ENCODE peak calls at places on chromosomes 12 and 14, in eight cellular contexts. One of them, this sample, is unnamed.

GRCh38 chr14:74589291-74589879 is 22.7 kb downstream of the LTBP2 start:
- DNase-seq in HCT116: no peak
- DNase-seq in sigmoid colon: no peak
- DNase-seq in breast epithelium: no peak
- DNase-seq in GM12891: no peak
- DNase-seq in GM12892: no peak
- DNase-seq in K562: no peak
- DNase-seq in Panc1: no peak
- DNase-seq in this sample: no peak

GRCh38 chr12:118259079-118259478 is 113.6 kb downstream of the TAOK3 start:
- DNase-seq in GM12892: no peak
- DNase-seq in HCT116: no peak
- DNase-seq in Panc1: no peak
- DNase-seq in sigmoid colon: no peak
- DNase-seq in K562: no peak
- DNase-seq in GM12891: no peak
- DNase-seq in breast epithelium: no peak
- DNase-seq in this sample: no peak

GRCh38 chr12:75556306-75556899 is 45.0 kb upstream of the KRR1 start:
- DNase-seq in GM12892: no peak
- DNase-seq in K562: no peak
- DNase-seq in breast epithelium: no peak
- DNase-seq in Panc1: no peak
- DNase-seq in GM12891: no peak
- DNase-seq in HCT116: no peak
- DNase-seq in sigmoid colon: no peak
- DNase-seq in this sample: no peak

GRCh38 chr12:94545937-94546771 is 86.5 kb upstream of the CEP83 start:
- DNase-seq in GM12892: peak; percentile 54
- DNase-seq in K562: peak; percentile 56
- DNase-seq in sigmoid colon: no peak
- DNase-seq in breast epithelium: no peak
- DNase-seq in HCT116: peak; percentile 77
- DNase-seq in Panc1: peak; percentile 12
- DNase-seq in GM12891: peak; percentile 39
- DNase-seq in this sample: no peak

GRCh38 chr12:5138845-5139244 is 95.2 kb downstream of the KCNA5 start:
- DNase-seq in sigmoid colon: no peak
- DNase-seq in Panc1: no peak
- DNase-seq in HCT116: no peak
- DNase-seq in GM12891: no peak
- DNase-seq in breast epithelium: no peak
- DNase-seq in K562: no peak
- DNase-seq in GM12892: no peak
- DNase-seq in this sample: no peak

GRCh38 chr12:121996945-121997612 is 24.6 kb upstream of the BCL7A start:
- DNase-seq in Panc1: no peak
- DNase-seq in GM12892: no peak
- DNase-seq in GM12891: no peak
- DNase-seq in HCT116: no peak
- DNase-seq in sigmoid colon: no peak
- DNase-seq in breast epithelium: no peak
- DNase-seq in K562: peak; percentile 10
- DNase-seq in this sample: no peak

GRCh38 chr12:86712425-86712843 is 456.2 kb upstream of the MGAT4C start:
- DNase-seq in breast epithelium: no peak
- DNase-seq in HCT116: peak; percentile 95
- DNase-seq in GM12891: no peak
- DNase-seq in K562: no peak
- DNase-seq in GM12892: no peak
- DNase-seq in Panc1: peak; percentile 92
- DNase-seq in sigmoid colon: no peak
- DNase-seq in this sample: no peak

GRCh38 chr14:92040431-92041040 is 677 bp upstream of the TRIP11 start:
- DNase-seq in sigmoid colon: no peak
- DNase-seq in breast epithelium: no peak
- DNase-seq in Panc1: no peak
- DNase-seq in GM12892: no peak
- DNase-seq in K562: peak; percentile 11
- DNase-seq in HCT116: peak; percentile 12
- DNase-seq in GM12891: no peak
- DNase-seq in this sample: no peak

GRCh38 chr14:56243110-56243509 is 124.9 kb downstream of the PELI2 start:
- DNase-seq in GM12891: no peak
- DNase-seq in K562: no peak
- DNase-seq in Panc1: no peak
- DNase-seq in sigmoid colon: no peak
- DNase-seq in GM12892: no peak
- DNase-seq in breast epithelium: no peak
- DNase-seq in HCT116: no peak
- DNase-seq in this sample: no peak

GRCh38 chr12:114692558-114693531 is 8.9 kb upstream of the TBX3 start:
- DNase-seq in Panc1: no peak
- DNase-seq in GM12891: no peak
- DNase-seq in GM12892: no peak
- DNase-seq in K562: no peak
- DNase-seq in sigmoid colon: peak; percentile 55
- DNase-seq in HCT116: no peak
- DNase-seq in breast epithelium: no peak
- DNase-seq in this sample: no peak

GRCh38 chr12:24600559-24600958 is 348.3 kb downstream of the BCAT1 start:
- DNase-seq in GM12892: no peak
- DNase-seq in Panc1: no peak
- DNase-seq in sigmoid colon: no peak
- DNase-seq in K562: no peak
- DNase-seq in GM12891: no peak
- DNase-seq in breast epithelium: no peak
- DNase-seq in HCT116: no peak
- DNase-seq in this sample: no peak

GRCh38 chr12:93097417-93097816 is 168.3 kb upstream of the EEA1 start:
- DNase-seq in HCT116: no peak
- DNase-seq in Panc1: no peak
- DNase-seq in sigmoid colon: no peak
- DNase-seq in K562: no peak
- DNase-seq in GM12891: no peak
- DNase-seq in breast epithelium: no peak
- DNase-seq in GM12892: no peak
- DNase-seq in this sample: no peak

GRCh38 chr12:93099777-93100176 is 170.7 kb upstream of the EEA1 start:
- DNase-seq in HCT116: no peak
- DNase-seq in K562: no peak
- DNase-seq in breast epithelium: no peak
- DNase-seq in Panc1: no peak
- DNase-seq in GM12892: no peak
- DNase-seq in GM12891: no peak
- DNase-seq in sigmoid colon: no peak
- DNase-seq in this sample: no peak

GRCh38 chr12:93094988-93095737 is 166.1 kb upstream of the EEA1 start:
- DNase-seq in Panc1: no peak
- DNase-seq in K562: peak; percentile 32
- DNase-seq in sigmoid colon: no peak
- DNase-seq in breast epithelium: no peak
- DNase-seq in GM12892: peak; percentile 13
- DNase-seq in HCT116: no peak
- DNase-seq in GM12891: no peak
- DNase-seq in this sample: no peak

GRCh38 chr12:93100610-93101009 is 171.5 kb upstream of the EEA1 start:
- DNase-seq in sigmoid colon: no peak
- DNase-seq in GM12892: no peak
- DNase-seq in Panc1: no peak
- DNase-seq in breast epithelium: no peak
- DNase-seq in GM12891: no peak
- DNase-seq in K562: no peak
- DNase-seq in HCT116: no peak
- DNase-seq in this sample: no peak

DNA sequence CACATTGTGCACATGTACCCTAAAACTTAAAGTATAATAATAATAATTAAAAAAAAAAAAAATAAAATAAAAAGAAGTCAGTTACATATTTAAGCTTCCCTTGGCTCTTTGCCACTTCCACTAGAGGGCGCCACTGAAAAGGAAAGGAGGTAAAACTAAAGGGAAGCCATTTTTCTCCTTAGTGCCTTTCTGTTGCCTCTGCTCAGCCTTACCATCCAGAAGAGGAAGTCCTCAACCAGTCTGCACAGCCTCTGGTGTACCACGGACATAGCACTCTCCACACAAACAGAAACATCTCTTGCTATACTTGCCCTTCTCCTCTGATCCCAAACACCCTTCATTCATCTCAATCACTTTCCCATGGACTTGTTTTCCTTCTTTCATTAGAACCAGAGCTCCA is 169.0 kb upstream of the EEA1 start:
- DNase-seq in GM12892: peak; percentile 10
- DNase-seq in HCT116: peak; percentile 63
- DNase-seq in K562: peak; percentile 53
- DNase-seq in Panc1: peak; percentile 13
- DNase-seq in breast epithelium: no peak
- DNase-seq in sigmoid colon: no peak
- DNase-seq in GM12891: peak; percentile 18
- DNase-seq in this sample: peak; percentile 68
- TF ChIP-seq POLR2AphosphoS5 in GM12892: no peak
- TF ChIP-seq POLR2AphosphoS5 in HCT116: no peak
- TF ChIP-seq POLR2AphosphoS5 in K562: no peak
- TF ChIP-seq POLR2AphosphoS5 in Panc1: no peak
- TF ChIP-seq POLR2AphosphoS5 in breast epithelium: no peak
- TF ChIP-seq POLR2AphosphoS5 in sigmoid colon: no peak
- TF ChIP-seq POLR2AphosphoS5 in GM12891: no peak
- TF ChIP-seq POLR2AphosphoS5 in this sample: no peak

GRCh38 chr12:110718222-110718908 is 24.3 kb downstream of the PPP1CC start:
- DNase-seq in Panc1: no peak
- DNase-seq in breast epithelium: no peak
- DNase-seq in GM12891: no peak
- DNase-seq in HCT116: no peak
- DNase-seq in GM12892: no peak
- DNase-seq in sigmoid colon: no peak
- DNase-seq in K562: no peak
- DNase-seq in this sample: no peak
- TF ChIP-seq POLR2AphosphoS5 in Panc1: no peak
- TF ChIP-seq POLR2AphosphoS5 in breast epithelium: no peak
- TF ChIP-seq POLR2AphosphoS5 in GM12891: peak; percentile 56
- TF ChIP-seq POLR2AphosphoS5 in HCT116: peak; percentile 18
- TF ChIP-seq POLR2AphosphoS5 in GM12892: peak; percentile 52
- TF ChIP-seq POLR2AphosphoS5 in sigmoid colon: no peak
- TF ChIP-seq POLR2AphosphoS5 in K562: no peak
- TF ChIP-seq POLR2AphosphoS5 in this sample: no peak

GRCh38 chr14:64684091-64684490 is 20.1 kb upstream of the PLEKHG3 start:
- DNase-seq in GM12892: no peak
- DNase-seq in HCT116: no peak
- DNase-seq in GM12891: no peak
- DNase-seq in breast epithelium: no peak
- DNase-seq in Panc1: no peak
- DNase-seq in K562: no peak
- DNase-seq in sigmoid colon: peak; percentile 80
- DNase-seq in this sample: no peak

GRCh38 chr14:64680675-64681060 is 23.6 kb upstream of the PLEKHG3 start:
- DNase-seq in K562: no peak
- DNase-seq in GM12892: no peak
- DNase-seq in HCT116: no peak
- DNase-seq in breast epithelium: no peak
- DNase-seq in Panc1: no peak
- DNase-seq in GM12891: no peak
- DNase-seq in sigmoid colon: no peak
- DNase-seq in this sample: no peak

GRCh38 chr14:64682843-64683242 is 21.4 kb upstream of the PLEKHG3 start:
- DNase-seq in K562: no peak
- DNase-seq in GM12891: no peak
- DNase-seq in breast epithelium: no peak
- DNase-seq in HCT116: no peak
- DNase-seq in GM12892: no peak
- DNase-seq in Panc1: no peak
- DNase-seq in sigmoid colon: no peak
- DNase-seq in this sample: no peak

GRCh38 chr14:64683264-64683663 is 21.0 kb upstream of the PLEKHG3 start:
- DNase-seq in HCT116: no peak
- DNase-seq in breast epithelium: no peak
- DNase-seq in Panc1: no peak
- DNase-seq in K562: no peak
- DNase-seq in GM12892: no peak
- DNase-seq in sigmoid colon: peak; percentile 76
- DNase-seq in GM12891: no peak
- DNase-seq in this sample: no peak

DNA sequence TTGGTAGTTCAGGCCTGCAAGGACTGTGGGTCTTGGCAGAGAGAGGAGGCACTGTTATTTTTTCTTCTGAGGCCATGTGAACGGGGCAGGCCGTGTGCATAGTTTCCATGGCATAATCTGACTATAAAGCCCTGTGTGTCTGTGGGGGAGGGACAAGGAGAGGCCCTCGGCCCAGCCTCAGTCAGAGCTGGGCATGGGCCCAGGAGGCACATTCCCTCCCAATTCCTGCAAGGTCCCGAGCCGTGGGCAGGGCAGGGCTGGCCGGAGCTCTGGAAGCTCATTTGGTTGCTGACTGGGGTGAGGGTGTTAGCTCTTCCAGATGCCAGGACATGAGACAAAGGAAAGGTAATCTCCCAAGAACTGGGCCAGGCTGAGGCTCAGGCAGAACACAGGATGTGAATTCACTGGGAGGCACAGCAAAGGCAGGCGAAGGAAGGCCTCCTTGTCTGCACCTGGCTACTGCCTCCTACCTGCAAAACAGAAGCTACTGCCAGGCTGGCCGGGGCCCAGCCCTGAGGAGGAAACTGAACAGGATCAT is 22.0 kb upstream of the PLEKHG3 start:
- DNase-seq in HCT116: no peak
- DNase-seq in Panc1: no peak
- DNase-seq in GM12892: no peak
- DNase-seq in GM12891: no peak
- DNase-seq in sigmoid colon: peak; percentile 88
- DNase-seq in breast epithelium: no peak
- DNase-seq in K562: no peak
- DNase-seq in this sample: no peak
- TF ChIP-seq POLR2AphosphoS5 in HCT116: no peak
- TF ChIP-seq POLR2AphosphoS5 in Panc1: no peak
- TF ChIP-seq POLR2AphosphoS5 in GM12892: no peak
- TF ChIP-seq POLR2AphosphoS5 in GM12891: no peak
- TF ChIP-seq POLR2AphosphoS5 in sigmoid colon: peak; percentile 82
- TF ChIP-seq POLR2AphosphoS5 in breast epithelium: peak; percentile 7
- TF ChIP-seq POLR2AphosphoS5 in K562: no peak
- TF ChIP-seq POLR2AphosphoS5 in this sample: no peak

DNA sequence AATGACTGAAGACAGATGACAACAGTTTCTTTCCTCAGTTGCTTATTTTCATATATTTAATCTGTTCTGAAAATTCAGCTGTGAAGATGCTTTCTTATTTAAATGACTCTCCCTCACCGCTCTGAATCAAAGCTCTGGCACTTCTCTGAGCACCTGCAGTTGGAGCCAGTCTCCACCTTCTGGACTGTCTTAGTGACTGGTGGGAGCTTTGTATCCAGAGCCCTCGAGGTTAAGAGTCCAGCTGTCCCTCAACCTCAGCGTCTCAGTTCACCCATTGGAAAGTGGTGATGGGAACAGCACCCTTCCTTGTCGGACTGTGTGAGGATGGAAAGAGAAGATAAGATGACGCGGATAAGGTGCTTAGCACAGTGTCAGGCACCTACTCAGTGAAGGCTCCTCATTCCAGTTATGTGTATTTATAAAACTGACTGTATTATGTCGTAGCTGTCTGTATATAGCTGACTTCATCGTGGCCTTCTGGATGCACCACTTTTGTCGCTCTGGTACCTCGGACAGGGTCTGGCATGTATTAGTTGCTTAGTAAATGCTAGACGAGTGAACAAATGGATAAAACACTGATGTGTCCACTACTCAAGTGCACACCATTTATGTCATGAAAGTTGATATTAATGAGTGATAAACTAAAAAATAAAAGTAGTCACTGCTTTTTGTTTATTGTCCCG is 34.5 kb downstream of the ELK3 start:
- DNase-seq in K562: no peak
- DNase-seq in sigmoid colon: no peak
- DNase-seq in Panc1: no peak
- DNase-seq in breast epithelium: no peak
- DNase-seq in HCT116: no peak
- DNase-seq in GM12892: no peak
- DNase-seq in GM12891: no peak
- DNase-seq in this sample: no peak
- TF ChIP-seq POLR2AphosphoS5 in K562: no peak
- TF ChIP-seq POLR2AphosphoS5 in sigmoid colon: no peak
- TF ChIP-seq POLR2AphosphoS5 in Panc1: no peak
- TF ChIP-seq POLR2AphosphoS5 in breast epithelium: no peak
- TF ChIP-seq POLR2AphosphoS5 in HCT116: no peak
- TF ChIP-seq POLR2AphosphoS5 in GM12892: no peak
- TF ChIP-seq POLR2AphosphoS5 in GM12891: no peak
- TF ChIP-seq POLR2AphosphoS5 in this sample: no peak

This sample was measured in suprapubic skin.